ENCODE peak calls at places on chromosomes 4 and X, in ten cellular contexts. K is SK-N-SH, Z is GM23338, O is HL-60, Q is spleen, X is transverse colon, Y is sigmoid colon, T is stomach, F is vagina, A is suprapubic skin. W is an unnamed sample.

GRCh38 chrX:143486105-143486504 is 31.2 kb downstream of the SPANXN3 start:
- DNase-seq in K (no peak), Z (no peak), O (no peak), Q (no peak), X (no peak), Y (no peak), T (no peak), F (no peak), A (no peak), W (no peak)

GRCh38 chr4:34220601-34221000 is 2023.7 kb downstream of the ARAP2 start:
- DNase-seq in K (no peak), Z (no peak), O (no peak), Q (no peak), X (no peak), Y (no peak), T (no peak), F (no peak), A (no peak), W (no peak)

GRCh38 chr4:150722908-150723362 is 141.0 kb downstream of the MAB21L2 start:
- DNase-seq in K (no peak), Z (peak; percentile 40), O (no peak), Q (no peak), X (peak; percentile 92), Y (peak; percentile 85), T (peak; percentile 96), F (no peak), A (peak; percentile 81), W (peak; percentile 87)

GRCh38 chr4:780730-781492 is 45.0 kb downstream of the CPLX1 start:
- DNase-seq in K (peak; percentile 41), Z (no peak), O (no peak), Q (no peak), X (no peak), Y (no peak), T (no peak), F (no peak), A (no peak), W (no peak)

GRCh38 chr4:96170198-96170597 is 330.3 kb downstream of the PDHA2 start:
- DNase-seq in K (peak; percentile 14), Z (peak; percentile 48), O (no peak), Q (peak; percentile 49), X (no peak), Y (no peak), T (no peak), F (no peak), A (no peak), W (no peak)

GRCh38 chr4:98446499-98447375 is 185.6 kb downstream of the RAP1GDS1 start:
- DNase-seq in K (no peak), Z (no peak), O (peak; percentile 42), Q (peak; percentile 90), X (peak; percentile 45), Y (no peak), T (peak; percentile 32), F (no peak), A (no peak), W (no peak)

GRCh38 chrX:110759785-110760184 is 35.8 kb downstream of the CHRDL1 start:
- DNase-seq in K (no peak), Z (no peak), O (no peak), Q (no peak), X (no peak), Y (no peak), T (no peak), F (no peak), A (no peak), W (no peak)

GRCh38 chr4:531076-531475 is 32.1 kb downstream of the PIGG start:
- DNase-seq in K (no peak), Z (no peak), O (no peak), Q (peak; percentile 58), X (no peak), Y (no peak), T (no peak), F (no peak), A (no peak), W (no peak)

GRCh38 chrX:40172169-40172979 is 74.6 kb upstream of the BCOR start:
- DNase-seq in K (no peak), Z (peak; percentile 38), O (no peak), Q (peak; percentile 89), X (peak; percentile 64), Y (peak; percentile 88), T (peak; percentile 72), F (no peak), A (no peak), W (no peak)

GRCh38 chrX:40175416-40176255 is 77.9 kb upstream of the BCOR start:
- DNase-seq in K (peak; percentile 68), Z (peak; percentile 42), O (peak; percentile 83), Q (peak; percentile 97), X (peak; percentile 80), Y (peak; percentile 89), T (peak; percentile 65), F (no peak), A (no peak), W (peak; percentile 75)

GRCh38 chrX:40174594-40175415 is 77.0 kb upstream of the BCOR start:
- DNase-seq in K (peak; percentile 70), Z (peak; percentile 56), O (peak; percentile 26), Q (peak; percentile 88), X (peak; percentile 57), Y (peak; percentile 78), T (peak; percentile 51), F (no peak), A (no peak), W (peak; percentile 92)

GRCh38 chrX:40172980-40173661 is 75.4 kb upstream of the BCOR start:
- DNase-seq in K (no peak), Z (no peak), O (no peak), Q (no peak), X (no peak), Y (no peak), T (no peak), F (no peak), A (no peak), W (no peak)

DNA sequence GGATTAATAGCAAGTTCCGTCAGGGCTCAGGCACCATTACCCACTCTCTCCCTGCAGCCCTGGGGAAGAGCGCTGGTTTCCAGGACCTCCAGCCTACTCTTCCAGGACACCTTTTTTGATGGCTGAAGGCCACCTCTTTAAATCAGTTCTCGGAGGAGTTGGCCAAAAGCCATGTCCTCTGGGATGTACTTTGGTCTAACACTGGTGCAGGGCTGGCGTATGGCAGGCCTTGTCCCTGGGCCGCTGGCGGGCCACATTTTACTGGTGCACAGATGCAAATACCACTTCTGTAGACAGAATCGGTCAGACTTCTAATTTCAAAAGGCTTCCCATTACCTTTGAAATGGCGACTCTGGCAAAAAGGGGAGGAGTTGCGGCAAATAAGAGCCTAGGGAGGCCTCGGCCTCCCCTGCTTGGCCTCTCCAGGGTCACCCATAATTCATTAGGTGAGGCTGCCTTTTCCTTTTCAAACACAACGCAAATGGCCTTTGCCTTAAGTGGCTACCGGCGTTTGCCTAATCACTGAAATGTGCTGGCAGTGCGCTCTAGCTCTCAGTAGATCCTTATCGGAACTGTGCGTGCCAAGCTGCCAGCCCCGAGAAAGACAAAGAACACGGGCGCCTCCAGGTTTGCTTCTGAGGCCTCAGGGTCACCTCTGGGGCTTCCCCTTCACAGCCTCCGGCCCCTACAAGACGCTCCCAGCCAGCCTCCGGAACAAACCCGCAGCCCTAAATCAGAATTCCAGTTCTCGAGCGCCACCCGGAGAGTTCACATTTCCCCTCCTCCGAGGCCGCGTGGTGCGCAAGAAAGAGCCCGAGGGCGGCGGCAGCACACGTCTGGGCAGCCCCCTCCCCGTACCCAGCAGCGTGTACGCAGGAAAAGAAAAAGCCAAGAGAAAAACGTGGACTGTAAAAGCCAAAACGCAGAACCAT is 76.2 kb upstream of the BCOR start:
- DNase-seq in K (peak; percentile 48), Z (peak; percentile 55), O (peak; percentile 59), Q (peak; percentile 80), X (peak; percentile 38), Y (peak; percentile 81), T (peak; percentile 86), F (no peak), A (no peak), W (peak; percentile 83)
- H3K4me3 ChIP-seq in K (no peak overlapping the region), Z (peak overlapping the region; percentile 59), O (no peak overlapping the region), Q (peak overlapping the region; percentile 49), X (no peak overlapping the region), Y (peak overlapping the region; percentile 61), T (peak overlapping the region; percentile 49), F (peak overlapping the region; percentile 54), A (peak overlapping the region; percentile 58), W (peak overlapping the region; percentile 62)

DNA sequence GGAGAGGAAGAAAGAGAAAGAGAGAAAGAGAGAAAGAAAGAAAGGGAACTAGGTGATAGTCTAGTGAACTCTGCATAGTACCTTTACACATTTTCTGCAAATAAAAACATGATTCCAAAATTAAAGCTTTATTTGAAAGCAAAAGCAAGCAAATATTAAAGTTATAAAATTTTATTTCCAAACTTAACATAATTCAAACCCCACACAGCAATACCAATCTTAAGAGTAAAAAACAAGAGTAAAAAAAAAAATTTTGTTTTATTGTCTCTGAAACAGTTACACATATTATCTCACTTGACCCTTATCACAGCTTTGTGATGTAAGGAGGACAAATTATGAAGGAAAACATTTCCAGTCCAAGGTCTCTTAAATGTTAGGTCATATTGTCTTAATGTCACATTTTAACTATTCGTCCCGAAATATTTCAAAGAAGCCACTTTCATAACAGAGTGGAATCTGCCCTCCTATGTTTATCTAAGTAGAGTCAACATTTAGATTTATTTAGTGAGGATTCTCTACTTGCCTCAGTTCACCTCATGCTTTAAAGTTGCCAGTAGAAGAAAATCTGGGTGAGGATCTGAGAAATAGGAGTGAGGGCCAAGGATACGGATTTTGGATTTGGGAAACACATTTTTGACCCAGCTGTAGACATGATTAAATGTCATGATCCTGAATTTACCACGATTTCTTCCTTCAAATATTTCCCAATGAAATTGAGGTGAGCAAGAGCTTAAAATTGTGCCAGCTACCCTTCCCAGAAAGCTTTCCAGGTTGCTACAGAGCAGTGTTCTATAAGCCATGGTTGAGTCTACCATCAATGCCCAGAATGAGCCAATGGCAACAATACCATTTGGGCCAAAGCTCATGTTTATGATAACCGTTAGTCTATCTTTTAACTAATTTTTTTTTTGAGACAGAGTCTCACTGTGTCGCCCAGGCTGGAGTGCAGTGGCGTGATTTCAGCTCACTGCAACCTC is 7.5 kb upstream of the FGA start:
- DNase-seq in K (no peak), Z (no peak), O (no peak), Q (no peak), X (no peak), Y (no peak), T (no peak), F (no peak), A (no peak), W (no peak)
- TF ChIP-seq POLR2AphosphoS5 in K (no peak), Z (no peak), O (no peak), Q (no peak), X (no peak), Y (no peak), T (no peak), F (no peak), A (no peak), W (no peak)

DNA sequence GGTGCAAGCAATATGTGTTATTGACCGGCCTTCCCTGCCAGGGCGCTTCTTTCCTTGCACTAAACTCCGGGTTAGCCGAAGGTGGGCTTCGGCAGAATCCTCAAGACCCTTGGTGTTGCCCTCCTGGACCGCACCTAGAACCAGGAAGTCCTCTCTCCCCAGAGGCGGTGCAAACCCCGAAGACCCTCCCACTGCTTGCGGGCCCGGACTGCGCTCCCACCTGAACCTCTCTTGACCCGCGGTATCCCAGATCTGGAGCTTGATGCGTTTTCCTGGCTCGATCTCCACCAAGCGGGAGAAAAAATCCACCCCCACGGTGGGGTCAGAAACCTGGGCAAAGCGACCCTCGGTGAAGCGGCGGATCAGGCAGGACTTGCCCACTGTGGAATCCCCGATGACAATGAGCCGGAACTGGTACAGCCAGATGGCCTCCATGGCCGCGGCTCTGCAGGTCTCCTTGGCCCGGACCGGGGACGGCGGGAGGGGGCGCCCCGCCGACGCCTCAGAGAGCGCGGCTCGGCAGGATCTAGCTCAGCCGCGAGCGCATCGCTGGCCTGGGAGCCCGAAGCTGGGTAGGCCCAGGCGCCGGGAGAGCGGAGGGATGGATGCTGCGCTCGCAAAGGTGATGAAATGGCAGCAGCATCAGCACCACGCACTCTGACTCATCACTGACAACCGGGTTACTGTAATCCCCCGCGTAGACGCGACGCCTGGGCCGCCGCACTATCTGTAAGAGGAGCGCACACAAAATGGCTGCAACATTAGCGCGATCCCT is at the start of gene RAB39B:
- DNase-seq in K (peak; percentile 74), Z (peak; percentile 80), O (peak; percentile 16), Q (peak; percentile 90), X (peak; percentile 38), Y (peak; percentile 68), T (peak; percentile 43), F (no peak), A (no peak), W (peak; percentile 38)
- H3K4me3 ChIP-seq in K (peak within 1 kb of the TSS; percentile 75), Z (peak within 1 kb of the TSS; percentile 72), O (no peak within 1 kb of the TSS), Q (peak within 1 kb of the TSS; percentile 66), X (peak within 1 kb of the TSS; percentile 22), Y (peak within 1 kb of the TSS; percentile 34), T (peak within 1 kb of the TSS; percentile 52), F (peak within 1 kb of the TSS; percentile 33), A (peak within 1 kb of the TSS; percentile 37), W (peak within 1 kb of the TSS; percentile 48)

DNA sequence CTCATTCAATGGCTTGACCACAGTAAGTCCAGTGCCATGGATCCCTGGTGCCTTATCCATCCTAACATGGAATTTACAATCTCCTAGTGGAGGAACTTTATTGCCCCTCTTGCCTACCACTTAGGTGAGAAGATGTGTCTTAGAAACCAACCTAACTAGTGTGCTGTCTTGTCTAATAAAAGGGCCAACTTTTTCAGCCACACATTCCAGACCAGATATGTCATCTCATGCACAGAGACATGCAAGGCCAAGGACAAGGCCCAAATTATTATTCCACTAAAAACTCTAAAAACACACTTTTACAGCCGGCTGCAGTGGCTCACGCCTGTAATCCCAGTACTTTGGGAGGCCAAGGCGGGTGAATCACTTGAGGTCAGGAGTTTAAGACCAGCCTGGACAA is 10.6 kb upstream of the PRDX4 start:
- DNase-seq in K (no peak), Z (no peak), O (no peak), Q (no peak), X (no peak), Y (no peak), T (no peak), F (no peak), A (no peak), W (no peak)
- TF ChIP-seq POLR2AphosphoS5 in K (no peak), Z (no peak), O (no peak), Q (no peak), X (no peak), Y (no peak), T (no peak), F (no peak), A (no peak), W (no peak)

W was measured in upper lobe of left lung.